ENCODE peak calls at places on chromosome 17, in eight cellular contexts. One of them, this sample, is unnamed. For H3K4me1, the result is how much of the 10 kb centered on the place peaks cover.

GRCh38 chr17:51373489-51374194 is 113.3 kb downstream of the UTP18 start:
- DNase-seq in tibial artery: no peak
- DNase-seq in A549: no peak
- DNase-seq in astrocyte: no peak
- DNase-seq in colonic mucosa: no peak
- DNase-seq in fibroblast of lung: no peak
- DNase-seq in mammary epithelial cell: no peak
- DNase-seq in tibial nerve: no peak
- DNase-seq in this sample: no peak

GRCh38 chr17:34656801-34657200 is 77.4 kb downstream of the TMEM132E start:
- DNase-seq in colonic mucosa: no peak
- DNase-seq in A549: no peak
- DNase-seq in tibial nerve: no peak
- DNase-seq in mammary epithelial cell: no peak
- DNase-seq in astrocyte: no peak
- DNase-seq in fibroblast of lung: no peak
- DNase-seq in tibial artery: no peak
- DNase-seq in this sample: no peak

GRCh38 chr17:79715318-79716182 is 15.2 kb upstream of the ENPP7 start:
- DNase-seq in A549: no peak
- DNase-seq in tibial artery: no peak
- DNase-seq in colonic mucosa: peak
- DNase-seq in mammary epithelial cell: no peak
- DNase-seq in tibial nerve: no peak
- DNase-seq in astrocyte: no peak
- DNase-seq in fibroblast of lung: no peak
- DNase-seq in this sample: no peak

GRCh38 chr17:2438823-2439222 is 38.0 kb upstream of the MNT start:
- DNase-seq in tibial artery: no peak
- DNase-seq in A549: no peak
- DNase-seq in colonic mucosa: no peak
- DNase-seq in astrocyte: peak
- DNase-seq in fibroblast of lung: peak
- DNase-seq in mammary epithelial cell: no peak
- DNase-seq in tibial nerve: no peak
- DNase-seq in this sample: peak

GRCh38 chr17:36623281-36623680 is 21.9 kb downstream of the MRM1 start:
- DNase-seq in tibial artery: no peak
- DNase-seq in fibroblast of lung: no peak
- DNase-seq in A549: no peak
- DNase-seq in mammary epithelial cell: no peak
- DNase-seq in colonic mucosa: no peak
- DNase-seq in tibial nerve: no peak
- DNase-seq in astrocyte: no peak
- DNase-seq in this sample: no peak

GRCh38 chr17:77865109-77865611 is 93.3 kb upstream of the TNRC6C start:
- DNase-seq in colonic mucosa: no peak
- DNase-seq in tibial nerve: no peak
- DNase-seq in mammary epithelial cell: no peak
- DNase-seq in fibroblast of lung: no peak
- DNase-seq in astrocyte: no peak
- DNase-seq in tibial artery: no peak
- DNase-seq in A549: no peak
- DNase-seq in this sample: no peak

GRCh38 chr17:77036841-77037381 is 103.9 kb upstream of the SEC14L1 start:
- DNase-seq in tibial artery: no peak
- DNase-seq in mammary epithelial cell: peak
- DNase-seq in colonic mucosa: no peak
- DNase-seq in tibial nerve: no peak
- DNase-seq in astrocyte: peak
- DNase-seq in A549: no peak
- DNase-seq in fibroblast of lung: no peak
- DNase-seq in this sample: no peak

GRCh38 chr17:58060596-58061191 is 22.5 kb upstream of the DYNLL2 start:
- DNase-seq in A549: no peak
- DNase-seq in colonic mucosa: no peak
- DNase-seq in fibroblast of lung: no peak
- DNase-seq in astrocyte: peak
- DNase-seq in tibial artery: no peak
- DNase-seq in mammary epithelial cell: no peak
- DNase-seq in tibial nerve: no peak
- DNase-seq in this sample: no peak

GRCh38 chr17:37067555-37068111 is 118.9 kb downstream of the AATF start:
- DNase-seq in astrocyte: peak
- DNase-seq in tibial artery: peak
- DNase-seq in mammary epithelial cell: peak
- DNase-seq in tibial nerve: peak
- DNase-seq in A549: peak
- DNase-seq in colonic mucosa: peak
- DNase-seq in fibroblast of lung: peak
- DNase-seq in this sample: peak

GRCh38 chr17:44539664-44540063 is 17.6 kb upstream of the FZD2 start:
- DNase-seq in astrocyte: no peak
- DNase-seq in tibial artery: no peak
- DNase-seq in fibroblast of lung: no peak
- DNase-seq in colonic mucosa: no peak
- DNase-seq in A549: no peak
- DNase-seq in mammary epithelial cell: no peak
- DNase-seq in tibial nerve: no peak
- DNase-seq in this sample: no peak

GRCh38 chr17:29640981-29641642 is 18.4 kb upstream of the CORO6 start:
- DNase-seq in astrocyte: no peak
- DNase-seq in tibial artery: no peak
- DNase-seq in A549: no peak
- DNase-seq in mammary epithelial cell: no peak
- DNase-seq in colonic mucosa: no peak
- DNase-seq in fibroblast of lung: peak
- DNase-seq in tibial nerve: no peak
- DNase-seq in this sample: no peak

DNA sequence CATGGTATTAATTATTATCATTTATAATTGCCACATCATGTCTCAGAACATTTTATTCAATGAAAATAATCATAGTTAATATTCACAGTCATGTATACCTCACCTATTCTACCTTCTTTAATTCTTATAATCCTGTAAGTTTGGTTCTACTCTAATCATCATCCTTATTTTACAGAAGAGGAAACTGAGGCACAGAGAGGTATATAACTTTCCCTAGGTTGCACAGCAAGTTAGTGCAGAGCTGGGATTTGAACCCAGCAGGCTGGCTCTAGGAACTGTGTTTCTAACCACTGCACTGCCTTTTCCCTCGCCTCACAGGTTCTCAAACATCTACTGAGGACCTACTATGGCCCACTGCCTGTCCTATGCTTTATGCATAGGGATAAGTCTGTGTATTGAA is 32.7 kb downstream of the WSB1 start:
- DNase-seq in A549: no peak
- DNase-seq in colonic mucosa: peak
- DNase-seq in fibroblast of lung: no peak
- DNase-seq in mammary epithelial cell: no peak
- DNase-seq in tibial nerve: no peak
- DNase-seq in astrocyte: no peak
- DNase-seq in tibial artery: no peak
- DNase-seq in this sample: no peak
- H3K4me1 ChIP-seq in A549: under half
- H3K4me1 ChIP-seq in colonic mucosa: under half
- H3K4me1 ChIP-seq in fibroblast of lung: under half
- H3K4me1 ChIP-seq in mammary epithelial cell: under half
- H3K4me1 ChIP-seq in tibial nerve: under half
- H3K4me1 ChIP-seq in astrocyte: under half
- H3K4me1 ChIP-seq in tibial artery: under half
- H3K4me1 ChIP-seq in this sample: under half

DNA sequence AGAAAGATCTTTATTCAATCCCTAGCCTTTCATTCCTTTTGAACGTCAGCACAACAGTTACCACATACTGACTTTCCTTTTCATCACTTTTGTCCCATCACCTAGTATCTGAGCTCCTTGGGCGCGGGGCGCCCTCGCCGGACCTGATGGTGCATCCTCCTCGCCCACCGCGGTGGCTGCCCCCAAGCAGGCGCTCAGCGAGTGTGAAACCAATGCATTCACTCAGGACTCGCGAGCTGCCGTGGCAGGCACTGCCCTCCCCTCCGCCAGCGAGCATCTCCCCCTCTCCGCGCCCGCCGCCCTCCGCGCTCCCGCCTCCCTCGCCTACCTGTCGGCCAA is 756 bp downstream of the KLHL11 start:
- DNase-seq in A549: no peak
- DNase-seq in colonic mucosa: no peak
- DNase-seq in mammary epithelial cell: no peak
- DNase-seq in tibial nerve: no peak
- DNase-seq in tibial artery: no peak
- DNase-seq in astrocyte: no peak
- DNase-seq in fibroblast of lung: no peak
- DNase-seq in this sample: no peak
- H3K4me1 ChIP-seq in A549: under half
- H3K4me1 ChIP-seq in colonic mucosa: under half
- H3K4me1 ChIP-seq in mammary epithelial cell: under half
- H3K4me1 ChIP-seq in tibial nerve: under half
- H3K4me1 ChIP-seq in tibial artery: under half
- H3K4me1 ChIP-seq in astrocyte: under half
- H3K4me1 ChIP-seq in fibroblast of lung: under half
- H3K4me1 ChIP-seq in this sample: under half

DNA sequence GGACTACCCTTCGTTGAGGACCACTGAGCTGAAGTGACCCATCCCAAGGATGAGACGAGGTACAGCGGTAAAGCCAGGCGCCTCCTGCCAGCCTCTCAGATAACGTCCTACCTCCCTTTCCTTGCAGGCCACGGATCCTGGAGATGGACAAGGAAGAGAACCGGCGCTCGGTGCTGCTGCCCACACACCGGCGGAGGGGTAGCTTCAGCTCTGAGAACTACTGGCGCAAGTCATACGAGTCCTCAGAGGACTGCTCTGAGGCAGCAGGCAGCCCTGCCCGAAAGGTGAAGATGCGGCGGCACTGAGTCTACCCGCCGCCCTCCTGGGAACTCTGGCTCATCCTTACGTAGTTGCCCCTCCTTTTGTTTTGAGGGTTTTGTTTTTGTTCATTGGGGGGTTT is 17.3 kb upstream of the LLGL1 start:
- DNase-seq in tibial artery: no peak
- DNase-seq in colonic mucosa: no peak
- DNase-seq in mammary epithelial cell: no peak
- DNase-seq in fibroblast of lung: no peak
- DNase-seq in astrocyte: no peak
- DNase-seq in tibial nerve: no peak
- DNase-seq in A549: no peak
- DNase-seq in this sample: no peak
- H3K4me1 ChIP-seq in tibial artery: under half
- H3K4me1 ChIP-seq in colonic mucosa: under half
- H3K4me1 ChIP-seq in mammary epithelial cell: under half
- H3K4me1 ChIP-seq in fibroblast of lung: under half
- H3K4me1 ChIP-seq in astrocyte: under half
- H3K4me1 ChIP-seq in tibial nerve: under half
- H3K4me1 ChIP-seq in A549: under half
- H3K4me1 ChIP-seq in this sample: under half

DNA sequence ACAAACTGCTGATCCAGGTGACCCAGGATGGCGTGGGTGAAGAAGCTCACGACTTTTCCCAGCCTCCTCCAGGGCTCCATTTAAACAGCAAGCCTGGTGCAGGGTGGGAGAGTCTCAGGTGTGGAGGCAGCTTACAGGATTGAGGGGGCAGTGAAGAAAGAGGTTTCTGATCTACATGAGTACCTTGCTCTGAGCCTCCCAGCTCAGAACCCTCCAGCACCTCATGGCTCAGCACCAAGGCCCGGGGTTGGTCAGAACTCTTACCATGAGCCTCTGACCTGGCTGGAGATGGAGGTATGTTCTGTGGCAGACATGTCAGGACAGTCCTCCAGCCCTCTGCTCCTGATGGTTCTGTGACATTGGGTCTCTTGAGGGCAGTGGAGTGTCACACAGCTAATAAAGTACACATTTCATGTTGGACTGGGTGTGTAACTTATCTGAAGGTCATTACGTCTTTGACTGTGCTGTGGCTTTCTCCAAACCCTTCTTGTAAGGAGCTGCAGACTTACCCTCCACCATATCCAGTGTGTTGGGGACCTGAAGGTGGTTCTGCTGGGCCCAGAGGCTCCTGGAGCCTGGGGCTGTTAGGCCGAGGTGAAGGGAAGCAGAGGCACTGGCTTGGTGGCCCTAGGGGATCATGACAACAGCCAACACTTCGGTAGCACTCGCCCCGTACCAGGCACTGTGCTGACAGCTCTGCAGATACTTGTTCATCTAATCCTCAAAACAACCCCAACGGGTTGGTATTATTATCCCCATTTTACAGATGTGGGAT is 3.8 kb upstream of the DCAF7 start:
- DNase-seq in colonic mucosa: no peak
- DNase-seq in A549: no peak
- DNase-seq in fibroblast of lung: no peak
- DNase-seq in mammary epithelial cell: no peak
- DNase-seq in tibial nerve: no peak
- DNase-seq in astrocyte: no peak
- DNase-seq in tibial artery: no peak
- DNase-seq in this sample: no peak
- H3K4me1 ChIP-seq in colonic mucosa: under half
- H3K4me1 ChIP-seq in A549: under half
- H3K4me1 ChIP-seq in fibroblast of lung: under half
- H3K4me1 ChIP-seq in mammary epithelial cell: under half
- H3K4me1 ChIP-seq in tibial nerve: under half
- H3K4me1 ChIP-seq in astrocyte: under half
- H3K4me1 ChIP-seq in tibial artery: under half
- H3K4me1 ChIP-seq in this sample: under half